ENCODE peak calls at places on chromosomes 16 and 17, in eight cellular contexts. One of them, this sample, is unnamed.

GRCh38 chr17:10802487-10803284 is 1.2 kb downstream of the TMEM238L start:
- DNase-seq in pulmonary artery endothelial cell: no peak
- DNase-seq in left ventricle myocardium inferior: no peak
- DNase-seq in stimulated activated CD4-positive, alpha-beta T cell treated with anti-CD3 and anti-CD28 coated beads, Interleukin-2, amount 100 ng/mL, for 24 hours: no peak
- DNase-seq in activated CD4-positive, alpha-beta T cell treated with anti-CD3 and anti-CD28 coated beads, Interleukin-2, amount 50 U/mL, for 1 hour: no peak
- DNase-seq in DND-41: no peak
- DNase-seq in NCI-H1417: no peak
- DNase-seq in M059J: no peak
- DNase-seq in this sample: no peak

GRCh38 chr16:25189305-25189704 is 27.4 kb upstream of the AQP8 start:
- DNase-seq in activated CD4-positive, alpha-beta T cell treated with anti-CD3 and anti-CD28 coated beads, Interleukin-2, amount 50 U/mL, for 1 hour: no peak
- DNase-seq in DND-41: no peak
- DNase-seq in M059J: no peak
- DNase-seq in left ventricle myocardium inferior: no peak
- DNase-seq in stimulated activated CD4-positive, alpha-beta T cell treated with anti-CD3 and anti-CD28 coated beads, Interleukin-2, amount 100 ng/mL, for 24 hours: no peak
- DNase-seq in NCI-H1417: no peak
- DNase-seq in pulmonary artery endothelial cell: no peak
- DNase-seq in this sample: no peak

GRCh38 chr17:37094391-37094790 is 145.6 kb downstream of the AATF start:
- DNase-seq in DND-41: peak
- DNase-seq in pulmonary artery endothelial cell: no peak
- DNase-seq in stimulated activated CD4-positive, alpha-beta T cell treated with anti-CD3 and anti-CD28 coated beads, Interleukin-2, amount 100 ng/mL, for 24 hours: no peak
- DNase-seq in left ventricle myocardium inferior: no peak
- DNase-seq in NCI-H1417: no peak
- DNase-seq in activated CD4-positive, alpha-beta T cell treated with anti-CD3 and anti-CD28 coated beads, Interleukin-2, amount 50 U/mL, for 1 hour: no peak
- DNase-seq in M059J: no peak
- DNase-seq in this sample: no peak

GRCh38 chr17:1304962-1305361 is 25.5 kb downstream of the TRARG1 start:
- DNase-seq in stimulated activated CD4-positive, alpha-beta T cell treated with anti-CD3 and anti-CD28 coated beads, Interleukin-2, amount 100 ng/mL, for 24 hours: no peak
- DNase-seq in NCI-H1417: no peak
- DNase-seq in pulmonary artery endothelial cell: no peak
- DNase-seq in left ventricle myocardium inferior: no peak
- DNase-seq in M059J: no peak
- DNase-seq in activated CD4-positive, alpha-beta T cell treated with anti-CD3 and anti-CD28 coated beads, Interleukin-2, amount 50 U/mL, for 1 hour: no peak
- DNase-seq in DND-41: no peak
- DNase-seq in this sample: no peak

GRCh38 chr16:85842435-85842834 is 42.9 kb downstream of the COX4I1 start:
- DNase-seq in NCI-H1417: no peak
- DNase-seq in activated CD4-positive, alpha-beta T cell treated with anti-CD3 and anti-CD28 coated beads, Interleukin-2, amount 50 U/mL, for 1 hour: no peak
- DNase-seq in DND-41: no peak
- DNase-seq in stimulated activated CD4-positive, alpha-beta T cell treated with anti-CD3 and anti-CD28 coated beads, Interleukin-2, amount 100 ng/mL, for 24 hours: no peak
- DNase-seq in left ventricle myocardium inferior: no peak
- DNase-seq in pulmonary artery endothelial cell: no peak
- DNase-seq in M059J: no peak
- DNase-seq in this sample: no peak

GRCh38 chr17:80474231-80474932 is 2.0 kb downstream of the NPTX1 start:
- DNase-seq in M059J: peak
- DNase-seq in pulmonary artery endothelial cell: no peak
- DNase-seq in left ventricle myocardium inferior: no peak
- DNase-seq in activated CD4-positive, alpha-beta T cell treated with anti-CD3 and anti-CD28 coated beads, Interleukin-2, amount 50 U/mL, for 1 hour: no peak
- DNase-seq in stimulated activated CD4-positive, alpha-beta T cell treated with anti-CD3 and anti-CD28 coated beads, Interleukin-2, amount 100 ng/mL, for 24 hours: no peak
- DNase-seq in DND-41: no peak
- DNase-seq in NCI-H1417: peak
- DNase-seq in this sample: no peak

GRCh38 chr17:5823219-5823618 is 238.9 kb upstream of the NLRP1 start:
- DNase-seq in stimulated activated CD4-positive, alpha-beta T cell treated with anti-CD3 and anti-CD28 coated beads, Interleukin-2, amount 100 ng/mL, for 24 hours: no peak
- DNase-seq in DND-41: no peak
- DNase-seq in M059J: no peak
- DNase-seq in pulmonary artery endothelial cell: no peak
- DNase-seq in NCI-H1417: no peak
- DNase-seq in left ventricle myocardium inferior: no peak
- DNase-seq in activated CD4-positive, alpha-beta T cell treated with anti-CD3 and anti-CD28 coated beads, Interleukin-2, amount 50 U/mL, for 1 hour: no peak
- DNase-seq in this sample: no peak

GRCh38 chr17:41869426-41869825 is 4.2 kb upstream of the KLHL11 start:
- DNase-seq in stimulated activated CD4-positive, alpha-beta T cell treated with anti-CD3 and anti-CD28 coated beads, Interleukin-2, amount 100 ng/mL, for 24 hours: no peak
- DNase-seq in M059J: no peak
- DNase-seq in NCI-H1417: no peak
- DNase-seq in activated CD4-positive, alpha-beta T cell treated with anti-CD3 and anti-CD28 coated beads, Interleukin-2, amount 50 U/mL, for 1 hour: no peak
- DNase-seq in left ventricle myocardium inferior: no peak
- DNase-seq in DND-41: no peak
- DNase-seq in pulmonary artery endothelial cell: no peak
- DNase-seq in this sample: no peak

GRCh38 chr16:50603206-50604064 is 55.2 kb downstream of the NKD1 start:
- DNase-seq in M059J: peak
- DNase-seq in stimulated activated CD4-positive, alpha-beta T cell treated with anti-CD3 and anti-CD28 coated beads, Interleukin-2, amount 100 ng/mL, for 24 hours: no peak
- DNase-seq in activated CD4-positive, alpha-beta T cell treated with anti-CD3 and anti-CD28 coated beads, Interleukin-2, amount 50 U/mL, for 1 hour: no peak
- DNase-seq in pulmonary artery endothelial cell: no peak
- DNase-seq in NCI-H1417: no peak
- DNase-seq in DND-41: peak
- DNase-seq in left ventricle myocardium inferior: no peak
- DNase-seq in this sample: no peak

GRCh38 chr16:76474048-76474447 is 196.8 kb downstream of the CNTNAP4 start:
- DNase-seq in activated CD4-positive, alpha-beta T cell treated with anti-CD3 and anti-CD28 coated beads, Interleukin-2, amount 50 U/mL, for 1 hour: no peak
- DNase-seq in left ventricle myocardium inferior: no peak
- DNase-seq in NCI-H1417: no peak
- DNase-seq in stimulated activated CD4-positive, alpha-beta T cell treated with anti-CD3 and anti-CD28 coated beads, Interleukin-2, amount 100 ng/mL, for 24 hours: no peak
- DNase-seq in DND-41: no peak
- DNase-seq in pulmonary artery endothelial cell: no peak
- DNase-seq in M059J: no peak
- DNase-seq in this sample: no peak

GRCh38 chr17:6780886-6781285 is 4.9 kb downstream of the FBXO39 start:
- DNase-seq in NCI-H1417: no peak
- DNase-seq in M059J: no peak
- DNase-seq in left ventricle myocardium inferior: no peak
- DNase-seq in stimulated activated CD4-positive, alpha-beta T cell treated with anti-CD3 and anti-CD28 coated beads, Interleukin-2, amount 100 ng/mL, for 24 hours: no peak
- DNase-seq in activated CD4-positive, alpha-beta T cell treated with anti-CD3 and anti-CD28 coated beads, Interleukin-2, amount 50 U/mL, for 1 hour: no peak
- DNase-seq in pulmonary artery endothelial cell: no peak
- DNase-seq in DND-41: peak
- DNase-seq in this sample: no peak

GRCh38 chr17:37849617-37849972 is 74.6 kb upstream of the TBC1D3K start:
- DNase-seq in activated CD4-positive, alpha-beta T cell treated with anti-CD3 and anti-CD28 coated beads, Interleukin-2, amount 50 U/mL, for 1 hour: no peak
- DNase-seq in NCI-H1417: no peak
- DNase-seq in left ventricle myocardium inferior: no peak
- DNase-seq in pulmonary artery endothelial cell: no peak
- DNase-seq in M059J: no peak
- DNase-seq in DND-41: no peak
- DNase-seq in stimulated activated CD4-positive, alpha-beta T cell treated with anti-CD3 and anti-CD28 coated beads, Interleukin-2, amount 100 ng/mL, for 24 hours: no peak
- DNase-seq in this sample: no peak

GRCh38 chr17:34146440-34147043 is 108.5 kb upstream of the CCL2 start:
- DNase-seq in stimulated activated CD4-positive, alpha-beta T cell treated with anti-CD3 and anti-CD28 coated beads, Interleukin-2, amount 100 ng/mL, for 24 hours: peak
- DNase-seq in pulmonary artery endothelial cell: no peak
- DNase-seq in left ventricle myocardium inferior: peak
- DNase-seq in M059J: peak
- DNase-seq in activated CD4-positive, alpha-beta T cell treated with anti-CD3 and anti-CD28 coated beads, Interleukin-2, amount 50 U/mL, for 1 hour: peak
- DNase-seq in DND-41: peak
- DNase-seq in NCI-H1417: peak
- DNase-seq in this sample: peak